ENCODE peak calls at places on chromosomes 2 and 18, in ten cellular contexts. N, J, I, C, D, K, U, L, Z and Q are unnamed samples.

GRCh38 chr2:194735837-194736542 is 921.0 kb upstream of the SLC39A10 start:
- DNase-seq in N (no peak), J (no peak), I (no peak), C (no peak), D (no peak), K (no peak), U (no peak), L (no peak), Z (peak), Q (no peak)

GRCh38 chr2:152240559-152241231 is 65.1 kb upstream of the STAM2 start:
- DNase-seq in N (no peak), J (no peak), I (no peak), C (no peak), D (no peak), K (no peak), U (no peak), L (no peak), Z (peak), Q (no peak)

GRCh38 chr2:105301646-105302045 is 27.9 kb downstream of the TGFBRAP1 start:
- DNase-seq in N (no peak), J (no peak), I (no peak), C (no peak), D (no peak), K (no peak), U (no peak), L (no peak), Z (no peak), Q (no peak)

GRCh38 chr2:43115884-43116283 is 110.5 kb downstream of the ZFP36L2 start:
- DNase-seq in N (no peak), J (no peak), I (no peak), C (no peak), D (no peak), K (no peak), U (no peak), L (no peak), Z (no peak), Q (no peak)

GRCh38 chr2:128416781-128417180 is 98.1 kb upstream of the HS6ST1 start:
- DNase-seq in N (no peak), J (peak), I (no peak), C (no peak), D (no peak), K (peak), U (peak), L (peak), Z (no peak), Q (no peak)

GRCh38 chr2:10375570-10376266 is 72.4 kb downstream of the ODC1 start:
- DNase-seq in N (no peak), J (no peak), I (no peak), C (no peak), D (no peak), K (no peak), U (no peak), L (no peak), Z (no peak), Q (no peak)

GRCh38 chr18:5892772-5893431 is 2.4 kb downstream of the TMEM200C start:
- DNase-seq in N (no peak), J (no peak), I (no peak), C (no peak), D (no peak), K (no peak), U (no peak), L (no peak), Z (no peak), Q (no peak)

GRCh38 chr18:54239091-54239490 is 14.6 kb upstream of the MBD2 start:
- DNase-seq in N (no peak), J (no peak), I (no peak), C (no peak), D (no peak), K (no peak), U (no peak), L (no peak), Z (no peak), Q (no peak)

GRCh38 chr2:72142743-72143440 is 4.8 kb downstream of the CYP26B1 start:
- DNase-seq in N (no peak), J (peak), I (no peak), C (peak), D (peak), K (peak), U (no peak), L (peak), Z (no peak), Q (peak)

GRCh38 chr2:29033656-29034055 is 40.7 kb downstream of the PCARE start:
- DNase-seq in N (no peak), J (no peak), I (no peak), C (no peak), D (peak), K (no peak), U (no peak), L (no peak), Z (no peak), Q (no peak)

GRCh38 chr2:47174731-47175361 is 19.7 kb upstream of the STPG4 start:
- DNase-seq in N (no peak), J (no peak), I (no peak), C (peak), D (peak), K (peak), U (peak), L (peak), Z (peak), Q (no peak)

GRCh38 chr2:103159018-103159417 is 397.2 kb downstream of the TMEM182 start:
- DNase-seq in N (no peak), J (no peak), I (no peak), C (no peak), D (no peak), K (no peak), U (no peak), L (no peak), Z (no peak), Q (no peak)

GRCh38 chr2:28748176-28748575 is 3.5 kb upstream of the PPP1CB start:
- DNase-seq in N (no peak), J (no peak), I (no peak), C (no peak), D (no peak), K (no peak), U (no peak), L (no peak), Z (no peak), Q (no peak)

GRCh38 chr2:102368461-102369109 is 13.0 kb downstream of the IL18R1 start:
- DNase-seq in N (no peak), J (no peak), I (no peak), C (no peak), D (no peak), K (no peak), U (no peak), L (no peak), Z (no peak), Q (no peak)

GRCh38 chr2:241770185-241770935 is 6.3 kb upstream of the GAL3ST2 start:
- DNase-seq in N (no peak), J (no peak), I (no peak), C (no peak), D (no peak), K (peak), U (no peak), L (peak), Z (no peak), Q (peak)

GRCh38 chr2:12317853-12318426 is 398.8 kb upstream of the TRIB2 start:
- DNase-seq in N (peak), J (no peak), I (peak), C (no peak), D (peak), K (no peak), U (no peak), L (no peak), Z (peak), Q (no peak)

GRCh38 chr2:138609446-138609845 is 107.9 kb downstream of the SPOPL start:
- DNase-seq in N (no peak), J (no peak), I (no peak), C (no peak), D (no peak), K (no peak), U (no peak), L (no peak), Z (peak), Q (no peak)

GRCh38 chr2:232667989-232668583 is 29.0 kb upstream of the GIGYF2 start:
- DNase-seq in N (no peak), J (no peak), I (no peak), C (peak), D (no peak), K (no peak), U (no peak), L (no peak), Z (no peak), Q (no peak)

GRCh38 chr2:180125245-180125962 is 118.3 kb upstream of the CWC22 start:
- DNase-seq in N (peak), J (peak), I (peak), C (peak), D (peak), K (peak), U (peak), L (peak), Z (peak), Q (peak)
- TF ChIP-seq CTCF in N (peak), J (no peak), I (peak), C (peak), D (no peak), K (peak), U (no peak), L (peak), Z (peak), Q (peak)

GRCh38 chr2:74533464-74533863 is 3.7 kb downstream of the HTRA2 start:
- DNase-seq in N (no peak), J (no peak), I (no peak), C (no peak), D (no peak), K (no peak), U (no peak), L (no peak), Z (no peak), Q (no peak)

GRCh38 chr2:74529357-74530238 is at the start of the genes AUP1 and HTRA2:
- DNase-seq in N (peak), J (peak), I (peak), C (peak), D (peak), K (peak), U (peak), L (peak), Z (peak), Q (peak)

GRCh38 chr2:74532222-74532621 is 2.5 kb downstream of the HTRA2 start:
- DNase-seq in N (no peak), J (no peak), I (no peak), C (no peak), D (no peak), K (no peak), U (no peak), L (no peak), Z (peak), Q (no peak)

GRCh38 chr2:74530239-74531161 is 767 bp downstream of the HTRA2 start:
- DNase-seq in N (no peak), J (no peak), I (no peak), C (no peak), D (peak), K (peak), U (peak), L (no peak), Z (no peak), Q (no peak)

DNA sequence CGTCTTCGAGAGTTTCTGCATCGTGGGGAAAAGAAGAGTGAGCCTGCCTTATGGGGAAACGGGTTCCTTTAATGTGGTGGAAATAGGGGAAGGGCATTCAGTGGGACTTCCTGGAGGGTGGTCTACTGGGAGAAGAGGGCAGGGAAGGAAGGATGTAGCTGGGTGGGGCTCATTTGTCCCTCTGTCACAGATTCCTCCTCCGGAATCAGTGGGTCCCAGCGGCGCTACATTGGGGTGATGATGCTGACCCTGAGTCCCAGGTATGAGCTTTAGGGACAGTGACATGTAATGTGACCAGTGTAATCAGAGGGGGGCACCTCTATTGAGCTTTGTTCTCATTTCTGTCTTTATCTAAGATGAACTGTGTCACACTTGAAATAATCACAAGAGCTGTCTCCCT is 1.9 kb downstream of the HTRA2 start:
- DNase-seq in N (no peak), J (no peak), I (no peak), C (no peak), D (no peak), K (no peak), U (no peak), L (no peak), Z (no peak), Q (no peak)
- H3K4me3 ChIP-seq in N (no peak), J (no peak), I (no peak), C (no peak), D (no peak), K (peak), U (no peak), L (no peak), Z (no peak), Q (no peak)

DNA sequence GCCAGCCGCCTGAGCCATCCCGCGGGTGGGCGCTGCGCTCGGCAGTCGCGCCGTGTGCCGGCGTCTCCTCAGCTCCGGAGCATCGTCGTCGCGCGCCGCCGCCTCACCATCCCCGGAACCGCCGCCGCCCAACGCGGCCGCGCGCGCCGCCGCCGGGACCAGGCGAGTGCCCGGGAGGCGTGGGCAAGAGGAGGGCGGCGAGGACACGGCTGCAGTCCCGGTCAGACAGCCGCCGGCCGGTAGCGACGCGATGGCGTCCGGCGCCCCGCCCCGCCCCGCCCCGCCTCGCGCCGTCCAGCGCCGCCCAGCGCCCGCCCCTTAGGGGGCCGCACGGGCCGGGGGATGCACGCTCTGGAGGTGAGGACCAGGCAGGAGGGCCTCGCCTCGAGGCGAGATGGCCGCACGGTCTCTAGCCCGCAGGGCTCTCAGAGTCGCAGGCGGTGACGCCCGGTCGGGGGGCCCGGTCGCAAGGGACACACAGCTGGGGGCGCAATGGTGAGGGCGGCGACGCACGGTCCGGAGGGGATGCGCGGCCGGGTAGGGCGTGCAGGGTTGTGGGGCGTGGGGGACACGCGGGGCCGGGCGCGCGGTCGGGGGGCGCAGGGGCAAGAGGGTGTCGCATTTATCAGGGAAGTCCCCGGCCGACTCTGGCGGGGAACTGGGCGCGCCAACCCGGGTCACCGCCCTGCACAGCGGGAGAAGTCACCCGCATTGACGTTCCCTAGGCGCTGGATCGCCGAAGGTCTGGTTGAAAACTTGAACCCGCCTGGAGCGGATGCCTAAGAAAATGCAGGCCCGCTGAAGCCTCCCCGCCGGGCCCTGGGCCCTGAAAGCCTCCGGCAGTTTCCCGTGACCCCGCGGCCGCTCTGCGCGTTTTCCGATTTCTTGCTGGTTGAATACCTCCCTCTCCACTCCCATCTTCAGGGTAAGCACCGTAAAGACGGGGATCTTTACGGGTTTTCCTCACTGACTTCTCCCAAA is at the start of gene SPIRE1:
- DNase-seq in N (no peak), J (peak), I (no peak), C (peak), D (peak), K (peak), U (peak), L (peak), Z (peak), Q (peak)
- TF ChIP-seq CTCF in N (peak), J (no peak), I (no peak), C (peak), D (no peak), K (no peak), U (no peak), L (no peak), Z (no peak), Q (peak)

GRCh38 chr2:207762146-207762545 is 7.6 kb downstream of the FZD5 start:
- DNase-seq in N (no peak), J (no peak), I (no peak), C (no peak), D (no peak), K (no peak), U (no peak), L (no peak), Z (no peak), Q (no peak)
- H3K4me3 ChIP-seq in N (no peak), J (no peak), I (no peak), C (no peak), D (no peak), K (no peak), U (no peak), L (no peak), Z (no peak), Q (no peak)

GRCh38 chr2:202634556-202635440 is at the start of gene FAM117B:
- DNase-seq in N (peak), J (peak), I (peak), C (peak), D (peak), K (peak), U (peak), L (peak), Z (peak), Q (peak)
- TF ChIP-seq CTCF in N (no peak), J (no peak), I (no peak), C (no peak), D (no peak), K (no peak), U (no peak), L (no peak), Z (no peak), Q (no peak)

DNA sequence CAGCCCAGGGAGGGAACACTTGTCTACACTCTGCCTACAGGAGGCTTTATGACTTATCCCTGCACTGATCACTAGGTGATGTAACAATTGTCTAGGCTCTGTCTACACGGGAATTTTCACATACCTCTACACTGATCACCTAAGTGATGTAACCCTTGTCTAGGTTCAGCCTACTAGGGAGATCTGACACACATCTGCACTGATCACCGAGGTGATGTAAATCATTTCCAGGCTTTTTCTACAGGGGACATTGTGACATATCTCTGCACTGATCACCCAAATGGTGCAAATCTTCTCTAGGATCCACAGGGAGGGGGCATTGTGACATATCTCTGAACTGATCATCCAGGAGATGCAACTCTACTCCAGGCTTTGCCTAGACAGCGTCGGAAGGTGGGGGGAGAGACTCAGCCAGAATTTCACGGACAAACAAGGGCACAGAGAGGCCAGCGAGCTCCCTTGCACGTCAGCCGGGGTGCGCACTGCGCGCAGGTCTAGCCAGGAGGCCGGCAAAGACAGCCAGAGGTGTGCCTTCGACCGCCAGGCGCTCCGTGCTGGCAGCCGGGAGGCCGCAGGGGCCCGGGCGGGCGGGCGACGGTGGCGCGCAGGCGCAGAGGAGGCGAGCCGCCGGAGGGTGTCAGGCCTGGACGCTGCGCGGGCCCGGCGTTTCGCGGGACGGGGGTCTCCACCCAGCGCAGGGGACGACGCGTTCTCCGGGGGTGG is 46.9 kb upstream of the USP14 start:
- DNase-seq in N (no peak), J (peak), I (peak), C (peak), D (peak), K (peak), U (peak), L (peak), Z (peak), Q (no peak)
- H3K4me3 ChIP-seq in N (peak), J (no peak), I (peak), C (peak), D (peak), K (peak), U (no peak), L (no peak), Z (peak), Q (peak)

GRCh38 chr2:208031608-208032019 is 6.3 kb upstream of the PLEKHM3 start:
- DNase-seq in N (peak), J (no peak), I (no peak), C (no peak), D (no peak), K (no peak), U (peak), L (no peak), Z (peak), Q (no peak)

GRCh38 chr2:208025037-208025813 is at the start of gene PLEKHM3:
- DNase-seq in N (peak), J (peak), I (no peak), C (peak), D (peak), K (peak), U (peak), L (peak), Z (peak), Q (peak)

GRCh38 chr2:208020253-208020652 is 5.1 kb downstream of the PLEKHM3 start:
- DNase-seq in N (no peak), J (no peak), I (no peak), C (no peak), D (no peak), K (no peak), U (no peak), L (no peak), Z (no peak), Q (no peak)

GRCh38 chr2:208025814-208026184 is 472 bp upstream of the PLEKHM3 start:
- DNase-seq in N (no peak), J (peak), I (no peak), C (no peak), D (no peak), K (peak), U (no peak), L (no peak), Z (no peak), Q (no peak)
- TF ChIP-seq CTCF in N (no peak), J (no peak), I (no peak), C (no peak), D (no peak), K (no peak), U (no peak), L (no peak), Z (no peak), Q (no peak)

DNA sequence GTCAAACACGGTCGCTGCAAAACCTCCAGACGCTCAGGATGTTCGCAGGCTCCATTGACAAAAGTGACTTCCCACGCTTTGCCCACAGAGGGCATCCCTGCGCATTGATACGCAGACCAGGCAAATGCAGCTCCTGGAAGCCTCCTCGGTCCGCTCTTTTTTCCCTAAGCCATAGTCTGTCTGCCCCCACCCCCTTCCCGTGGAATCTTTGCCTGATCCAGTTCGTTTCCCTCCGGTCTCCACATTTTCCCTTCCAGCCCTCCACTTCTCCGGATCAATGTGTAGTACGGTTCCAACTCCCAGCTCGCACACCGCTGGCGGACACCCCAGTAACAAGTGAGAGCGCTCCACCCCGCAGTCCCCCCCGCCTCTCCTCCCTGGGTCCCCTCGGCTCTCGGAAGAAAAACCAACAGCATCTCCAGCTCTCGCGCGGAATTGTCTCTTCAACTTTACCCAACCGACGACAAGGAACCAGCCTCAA is at the start of gene DCC:
- DNase-seq in N (peak), J (no peak), I (no peak), C (no peak), D (no peak), K (peak), U (peak), L (peak), Z (peak), Q (no peak)
- H3K4me3 ChIP-seq in N (peak), J (no peak), I (peak), C (no peak), D (peak), K (peak), U (no peak), L (no peak), Z (no peak), Q (peak)

GRCh38 chr2:25165992-25166618 is 2.3 kb downstream of the POMC start:
- DNase-seq in N (no peak), J (peak), I (no peak), C (no peak), D (no peak), K (peak), U (no peak), L (no peak), Z (peak), Q (no peak)
- TF ChIP-seq CTCF in N (no peak), J (peak), I (peak), C (peak), D (no peak), K (peak), U (no peak), L (no peak), Z (peak), Q (no peak)